ENCODE peak calls at places on chromosome 12, in five cellular contexts. J is activated CD4-positive, alpha-beta T cell treated with anti-CD3 and anti-CD28 coated beads for 48 hours; F is lower lobe of right lung; Z is NCI-H2081; O is H1. V is an unnamed sample.

GRCh38 chr12:22377731-22378496 is 43.4 kb upstream of the ST8SIA1 start:
- DNase-seq in J (no peak), F (no peak), Z (no peak), O (no peak), V (no peak)

GRCh38 chr12:106953352-106954260 is 2.1 kb upstream of the TMEM263 start:
- DNase-seq in J (no peak), F (no peak), Z (no peak), O (no peak), V (no peak)

GRCh38 chr12:57299514-57300016 is 48.6 kb upstream of the STAC3 start:
- DNase-seq in J (no peak), F (no peak), Z (peak; percentile 10), O (no peak), V (peak; percentile 59)

GRCh38 chr12:122306407-122306806 is 40.1 kb upstream of the VPS33A start:
- DNase-seq in J (no peak), F (no peak), Z (no peak), O (peak; percentile 47), V (peak; percentile 20)

GRCh38 chr12:26746315-26746714 is 86.7 kb downstream of the ITPR2 start:
- DNase-seq in J (no peak), F (no peak), Z (no peak), O (no peak), V (no peak)

GRCh38 chr12:19194963-19195362 is 65.4 kb downstream of the PLEKHA5 start:
- DNase-seq in J (no peak), F (no peak), Z (no peak), O (no peak), V (no peak)

GRCh38 chr12:44667461-44667860 is 208.7 kb downstream of the NELL2 start:
- DNase-seq in J (no peak), F (no peak), Z (no peak), O (no peak), V (no peak)

GRCh38 chr12:130933269-130933995 is 20.3 kb upstream of the ADGRD1 start:
- DNase-seq in J (no peak), F (peak; percentile 91), Z (no peak), O (no peak), V (peak; percentile 32)

GRCh38 chr12:50221228-50222008 is 54.2 kb upstream of the CERS5 start:
- DNase-seq in J (no peak), F (no peak), Z (peak; percentile 60), O (no peak), V (peak; percentile 45)

GRCh38 chr12:24138041-24138440 is 188.6 kb upstream of the SOX5 start:
- DNase-seq in J (no peak), F (no peak), Z (no peak), O (no peak), V (no peak)

GRCh38 chr12:85308374-85308773 is 28.4 kb downstream of the ALX1 start:
- DNase-seq in J (no peak), F (no peak), Z (no peak), O (no peak), V (no peak)

GRCh38 chr12:93174048-93174447 is 203.7 kb upstream of the NUDT4 start:
- DNase-seq in J (no peak), F (no peak), Z (no peak), O (no peak), V (no peak)

GRCh38 chr12:126219139-126219538 is 1153.9 kb downstream of the AACS start:
- DNase-seq in J (no peak), F (no peak), Z (no peak), O (no peak), V (no peak)

GRCh38 chr12:132806857-132807256 is 21.8 kb downstream of the GOLGA3 start:
- DNase-seq in J (peak; percentile 68), F (no peak), Z (no peak), O (no peak), V (no peak)

GRCh38 chr12:49622501-49623141 is 740 bp upstream of the PRPF40B start:
- DNase-seq in J (peak; percentile 66), F (no peak), Z (peak; percentile 47), O (peak; percentile 66), V (peak; percentile 42)

GRCh38 chr12:122999196-122999946 is 18.9 kb downstream of the ARL6IP4 start:
- DNase-seq in J (no peak), F (no peak), Z (no peak), O (no peak), V (no peak)

GRCh38 chr12:120425797-120426196 is 12.1 kb upstream of the COX6A1 start:
- DNase-seq in J (no peak), F (no peak), Z (no peak), O (no peak), V (no peak)

GRCh38 chr12:105928436-105928835 is 210.3 kb downstream of the NUAK1 start:
- DNase-seq in J (no peak), F (no peak), Z (no peak), O (no peak), V (no peak)

GRCh38 chr12:29599397-29599796 is 101.9 kb upstream of the OVCH1 start:
- DNase-seq in J (no peak), F (no peak), Z (no peak), O (no peak), V (no peak)

GRCh38 chr12:48980953-48981756 is 3.0 kb downstream of the WNT1 start:
- DNase-seq in J (peak; percentile 36), F (peak; percentile 57), Z (no peak), O (no peak), V (no peak)

GRCh38 chr12:92779902-92780301 is 77.1 kb downstream of the PLEKHG7 start:
- DNase-seq in J (no peak), F (no peak), Z (no peak), O (no peak), V (no peak)

GRCh38 chr12:14216405-14217294 is 148.8 kb upstream of the ATF7IP start:
- DNase-seq in J (no peak), F (no peak), Z (no peak), O (peak; percentile 13), V (no peak)

GRCh38 chr12:4819654-4820053 is 90.1 kb upstream of the KCNA1 start:
- DNase-seq in J (no peak), F (no peak), Z (no peak), O (no peak), V (no peak)

GRCh38 chr12:24948452-24948815 is 467 bp downstream of the BCAT1 start:
- DNase-seq in J (peak; percentile 49), F (no peak), Z (peak; percentile 61), O (peak; percentile 57), V (no peak)

GRCh38 chr12:67331828-67332227 is 62.7 kb downstream of the CAND1 start:
- DNase-seq in J (no peak), F (no peak), Z (no peak), O (no peak), V (no peak)

GRCh38 chr12:38469689-38470088 is 153.1 kb downstream of the ALG10B start:
- DNase-seq in J (no peak), F (no peak), Z (no peak), O (no peak), V (no peak)

GRCh38 chr12:98572010-98572409 is 21.5 kb upstream of the SLC25A3 start:
- DNase-seq in J (no peak), F (no peak), Z (no peak), O (no peak), V (no peak)

GRCh38 chr12:42886160-42886559 is 296.6 kb upstream of the PRICKLE1 start:
- DNase-seq in J (no peak), F (no peak), Z (no peak), O (no peak), V (no peak)

GRCh38 chr12:84910549-84911241 is 1.9 kb downstream of the SLC6A15 start:
- DNase-seq in J (no peak), F (no peak), Z (peak; percentile 60), O (no peak), V (peak; percentile 90)

GRCh38 chr12:1878695-1879094 is 39.8 kb downstream of the CACNA2D4 start:
- DNase-seq in J (no peak), F (no peak), Z (no peak), O (peak; percentile 33), V (no peak)

GRCh38 chr12:101697930-101698781 is 716 bp downstream of the CHPT1 start:
- DNase-seq in J (peak; percentile 11), F (peak; percentile 70), Z (no peak), O (no peak), V (peak; percentile 39)

V was measured in NCI-H1417.